ENCODE peak calls at places on chromosome X, in ten cellular contexts. W, R, S, Z, G, D, B, A, J and Q are unnamed samples.

GRCh38 chrX:86016189-86016588 is 31.2 kb downstream of the CHM start:
- DNase-seq in W (no peak), B (no peak), Z (no peak), R (no peak), A (no peak), J (no peak), S (no peak), G (no peak), D (no peak), Q (no peak)

GRCh38 chrX:11944486-11944885 is 186.4 kb downstream of the MSL3 start:
- DNase-seq in W (peak), Z (peak), A (no peak), B (peak), G (peak), R (no peak), J (no peak), D (no peak), S (peak), Q (no peak)

GRCh38 chrX:115357316-115357715 is 67.8 kb downstream of the LUZP4 start:
- DNase-seq in W (no peak), S (no peak), R (no peak), D (no peak), B (no peak), Z (no peak), G (no peak), A (no peak), J (no peak), Q (no peak)

GRCh38 chrX:18424482-18425198 is 768 bp upstream of the CDKL5 start:
- DNase-seq in W (peak), Z (peak), A (no peak), D (no peak), R (peak), G (peak), B (peak), S (no peak), J (no peak), Q (no peak)

GRCh38 chrX:150602743-150603142 is 34.3 kb downstream of the MTM1 start:
- DNase-seq in B (no peak), G (no peak), J (no peak), W (no peak), A (no peak), S (no peak), D (no peak), R (no peak), Z (no peak), Q (no peak)

GRCh38 chrX:135185795-135186443 is 14.7 kb upstream of the CT55 start:
- DNase-seq in B (peak), S (peak), D (peak), J (peak), G (no peak), W (peak), Z (peak), A (no peak), R (peak), Q (no peak)

GRCh38 chrX:135437867-135438733 is 16.4 kb downstream of the SMIM10L2A start:
- DNase-seq in Z (no peak), D (no peak), S (no peak), A (no peak), J (no peak), R (no peak), B (no peak), G (no peak), W (no peak), Q (no peak)

GRCh38 chrX:9644335-9644734 is 121.3 kb downstream of the GPR143 start:
- DNase-seq in J (no peak), D (no peak), S (no peak), W (no peak), G (no peak), Z (no peak), B (no peak), A (no peak), R (peak), Q (no peak)

GRCh38 chrX:11458175-11458574 is 165.0 kb downstream of the AMELX start:
- DNase-seq in Z (no peak), W (no peak), A (no peak), D (no peak), J (no peak), S (no peak), B (no peak), R (no peak), G (peak), Q (no peak)

GRCh38 chrX:10189317-10190268 is 32.8 kb downstream of the CLCN4 start:
- DNase-seq in Z (peak), B (peak), J (peak), R (peak), A (peak), G (peak), S (peak), D (no peak), W (peak), Q (peak)

GRCh38 chrX:104318330-104319009 is 63.7 kb upstream of the ESX1 start:
- DNase-seq in J (no peak), A (no peak), D (no peak), W (no peak), R (no peak), B (no peak), Z (no peak), G (peak), S (peak), Q (no peak)

GRCh38 chrX:54237014-54237413 is 54.0 kb upstream of the FAM120C start:
- DNase-seq in S (no peak), Z (no peak), B (no peak), R (no peak), A (no peak), J (no peak), G (no peak), D (no peak), W (no peak), Q (no peak)

GRCh38 chrX:41922125-41922521 is 1.2 kb downstream of the CASK start:
- DNase-seq in Z (peak), W (no peak), A (no peak), G (peak), B (peak), S (peak), J (no peak), R (peak), D (no peak), Q (no peak)

GRCh38 chrX:153861733-153862300 is 24.2 kb downstream of the L1CAM start:
- DNase-seq in Z (no peak), J (no peak), B (no peak), R (no peak), W (no peak), A (no peak), D (no peak), G (no peak), S (no peak), Q (no peak)

GRCh38 chrX:39528161-39528560 is 569.6 kb downstream of the BCOR start:
- DNase-seq in D (no peak), R (no peak), A (no peak), B (no peak), Z (no peak), S (no peak), G (no peak), J (no peak), W (no peak), Q (no peak)

GRCh38 chrX:49951524-49952193 is 29.3 kb downstream of the CLCN5 start:
- DNase-seq in Z (no peak), A (no peak), W (no peak), G (no peak), J (no peak), S (no peak), R (no peak), D (no peak), B (no peak), Q (no peak)

GRCh38 chrX:23292979-23293651 is 41.5 kb upstream of the PTCHD1 start:
- DNase-seq in G (peak), R (no peak), Z (no peak), W (no peak), D (no peak), B (no peak), S (peak), J (no peak), A (no peak), Q (no peak)

GRCh38 chrX:129686422-129686948 is 31.7 kb upstream of the APLN start:
- DNase-seq in Z (no peak), W (no peak), S (no peak), R (no peak), G (no peak), A (no peak), B (no peak), J (no peak), D (no peak), Q (no peak)

GRCh38 chrX:40209951-40210617 is 112.3 kb upstream of the BCOR start:
- DNase-seq in G (peak), Z (no peak), S (no peak), J (no peak), A (no peak), D (no peak), B (no peak), R (no peak), W (no peak), Q (no peak)

GRCh38 chrX:39619182-39620009 is 478.4 kb downstream of the BCOR start:
- DNase-seq in R (no peak), A (no peak), Z (no peak), J (peak), D (no peak), B (no peak), S (peak), G (no peak), W (no peak), Q (no peak)

GRCh38 chrX:139930923-139931645 is 1.8 kb downstream of the ATP11C start:
- DNase-seq in G (peak), J (no peak), S (peak), B (peak), A (no peak), W (no peak), Z (no peak), D (no peak), R (peak), Q (no peak)

GRCh38 chrX:5650904-5651303 is 577.8 kb downstream of the NLGN4X start:
- DNase-seq in A (no peak), D (no peak), Z (no peak), J (no peak), B (no peak), S (no peak), W (no peak), R (no peak), G (no peak), Q (no peak)

GRCh38 chrX:39613508-39613921 is 484.2 kb downstream of the BCOR start:
- DNase-seq in G (peak), A (no peak), B (no peak), Z (peak), R (peak), W (no peak), S (peak), J (no peak), D (no peak), Q (no peak)

GRCh38 chrX:130343411-130343810 is 3.7 kb downstream of the SLC25A14 start:
- DNase-seq in G (no peak), W (no peak), D (no peak), S (no peak), B (no peak), A (no peak), Z (no peak), R (no peak), J (no peak), Q (no peak)

GRCh38 chrX:13260598-13260997 is 59.3 kb downstream of the ATXN3L start:
- DNase-seq in G (no peak), B (no peak), Z (no peak), D (no peak), R (no peak), J (no peak), S (no peak), W (no peak), A (no peak), Q (no peak)

GRCh38 chrX:19987856-19988255 is 3.0 kb downstream of the BCLAF3 start:
- DNase-seq in B (no peak), A (no peak), R (no peak), G (no peak), D (no peak), S (no peak), W (no peak), Z (no peak), J (no peak), Q (no peak)

GRCh38 chrX:7073336-7073735 is 74.2 kb upstream of the STS start:
- DNase-seq in S (no peak), D (no peak), W (no peak), R (no peak), J (no peak), G (no peak), A (no peak), Z (no peak), B (no peak), Q (no peak)

GRCh38 chrX:41512394-41512793 is 65.3 kb downstream of the NYX start:
- DNase-seq in G (no peak), S (no peak), A (no peak), Z (no peak), W (no peak), J (no peak), D (no peak), R (peak), B (no peak), Q (no peak)